ENCODE peak calls at places on chromosome 2, in nine cellular contexts. One of them, this sample, is unnamed.

GRCh38 chr2:203330434-203330833 is 2.2 kb downstream of the ABI2 start:
- DNase-seq in substantia nigra: no peak
- DNase-seq in occipital lobe: no peak
- DNase-seq in heart left ventricle: no peak
- DNase-seq in SJSA1: no peak
- DNase-seq in endothelial cell of umbilical vein: no peak
- DNase-seq in fibroblast of pulmonary artery: peak; percentile 70
- DNase-seq in hypothalamus: no peak
- DNase-seq in stimulated activated CD4-positive, alpha-beta T cell treated with anti-CD3 and anti-CD28 coated beads, Interleukin-15, amount 100 ng/mL, for 24 hours: no peak
- DNase-seq in this sample: no peak

GRCh38 chr2:220215785-220216184 is 588.4 kb downstream of the SLC4A3 start:
- DNase-seq in substantia nigra: no peak
- DNase-seq in occipital lobe: no peak
- DNase-seq in heart left ventricle: no peak
- DNase-seq in SJSA1: no peak
- DNase-seq in endothelial cell of umbilical vein: no peak
- DNase-seq in fibroblast of pulmonary artery: no peak
- DNase-seq in hypothalamus: no peak
- DNase-seq in stimulated activated CD4-positive, alpha-beta T cell treated with anti-CD3 and anti-CD28 coated beads, Interleukin-15, amount 100 ng/mL, for 24 hours: no peak
- DNase-seq in this sample: no peak

GRCh38 chr2:230863442-230864121 is 1.2 kb upstream of the ITM2C start:
- DNase-seq in substantia nigra: no peak
- DNase-seq in occipital lobe: no peak
- DNase-seq in heart left ventricle: no peak
- DNase-seq in SJSA1: no peak
- DNase-seq in endothelial cell of umbilical vein: no peak
- DNase-seq in fibroblast of pulmonary artery: no peak
- DNase-seq in hypothalamus: no peak
- DNase-seq in stimulated activated CD4-positive, alpha-beta T cell treated with anti-CD3 and anti-CD28 coated beads, Interleukin-15, amount 100 ng/mL, for 24 hours: no peak
- DNase-seq in this sample: no peak

GRCh38 chr2:96245609-96246390 is 20.0 kb downstream of the TMEM127 start:
- DNase-seq in substantia nigra: no peak
- DNase-seq in occipital lobe: no peak
- DNase-seq in heart left ventricle: no peak
- DNase-seq in SJSA1: no peak
- DNase-seq in endothelial cell of umbilical vein: peak; percentile 87
- DNase-seq in fibroblast of pulmonary artery: peak; percentile 81
- DNase-seq in hypothalamus: no peak
- DNase-seq in stimulated activated CD4-positive, alpha-beta T cell treated with anti-CD3 and anti-CD28 coated beads, Interleukin-15, amount 100 ng/mL, for 24 hours: no peak
- DNase-seq in this sample: peak; percentile 76

GRCh38 chr2:105660489-105660888 is 84.2 kb upstream of the NCK2 start:
- DNase-seq in substantia nigra: no peak
- DNase-seq in occipital lobe: no peak
- DNase-seq in heart left ventricle: no peak
- DNase-seq in SJSA1: no peak
- DNase-seq in endothelial cell of umbilical vein: no peak
- DNase-seq in fibroblast of pulmonary artery: no peak
- DNase-seq in hypothalamus: no peak
- DNase-seq in stimulated activated CD4-positive, alpha-beta T cell treated with anti-CD3 and anti-CD28 coated beads, Interleukin-15, amount 100 ng/mL, for 24 hours: no peak
- DNase-seq in this sample: no peak

GRCh38 chr2:129396980-129397599 is 582.4 kb upstream of the RAB6C start:
- DNase-seq in substantia nigra: no peak
- DNase-seq in occipital lobe: peak; percentile 28
- DNase-seq in heart left ventricle: no peak
- DNase-seq in SJSA1: no peak
- DNase-seq in endothelial cell of umbilical vein: no peak
- DNase-seq in fibroblast of pulmonary artery: peak; percentile 42
- DNase-seq in hypothalamus: peak; percentile 14
- DNase-seq in stimulated activated CD4-positive, alpha-beta T cell treated with anti-CD3 and anti-CD28 coated beads, Interleukin-15, amount 100 ng/mL, for 24 hours: no peak
- DNase-seq in this sample: no peak

GRCh38 chr2:239027431-239028252 is 179.8 kb downstream of the TWIST2 start:
- DNase-seq in substantia nigra: no peak
- DNase-seq in occipital lobe: no peak
- DNase-seq in heart left ventricle: no peak
- DNase-seq in SJSA1: no peak
- DNase-seq in endothelial cell of umbilical vein: no peak
- DNase-seq in fibroblast of pulmonary artery: no peak
- DNase-seq in hypothalamus: no peak
- DNase-seq in stimulated activated CD4-positive, alpha-beta T cell treated with anti-CD3 and anti-CD28 coated beads, Interleukin-15, amount 100 ng/mL, for 24 hours: no peak
- DNase-seq in this sample: no peak

GRCh38 chr2:27854224-27854623 is 36.0 kb downstream of the RBKS start:
- DNase-seq in substantia nigra: no peak
- DNase-seq in occipital lobe: no peak
- DNase-seq in heart left ventricle: no peak
- DNase-seq in SJSA1: no peak
- DNase-seq in endothelial cell of umbilical vein: no peak
- DNase-seq in fibroblast of pulmonary artery: no peak
- DNase-seq in hypothalamus: no peak
- DNase-seq in stimulated activated CD4-positive, alpha-beta T cell treated with anti-CD3 and anti-CD28 coated beads, Interleukin-15, amount 100 ng/mL, for 24 hours: no peak
- DNase-seq in this sample: no peak